ENCODE peak calls at places on chromosomes 6 and 20, in four cellular contexts. A is activated T-cell treated with anti-CD3 and anti-CD28 coated beads, Interleukin-2, amount 50 U/mL, for 72 hours; I is psoas muscle; H is effector memory CD8-positive, alpha-beta T cell. Y is an unnamed sample.

GRCh38 chr20:18090044-18090443 is 32.3 kb upstream of the OVOL2 start:
- DNase-seq in I (no peak), A (no peak), H (no peak), Y (no peak)

GRCh38 chr6:101001012-101001411 is 119.9 kb upstream of the ASCC3 start:
- DNase-seq in I (no peak), H (no peak), A (no peak), Y (no peak)

GRCh38 chr6:72287801-72288200 is 334.1 kb upstream of the KCNQ5 start:
- DNase-seq in H (no peak), I (no peak), A (no peak), Y (no peak)

GRCh38 chr6:90101403-90101802 is 195.2 kb downstream of the BACH2 start:
- DNase-seq in A (no peak), I (no peak), H (no peak), Y (no peak)

GRCh38 chr6:51584163-51584562 is 503.2 kb downstream of the PKHD1 start:
- DNase-seq in H (no peak), A (no peak), I (no peak), Y (no peak)

GRCh38 chr6:42550277-42550676 is 13.6 kb upstream of the UBR2 start:
- DNase-seq in A (no peak), I (no peak), H (no peak), Y (no peak)

GRCh38 chr6:33905081-33905609 is 101.3 kb upstream of the MLN start:
- DNase-seq in A (peak; percentile 24), H (peak; percentile 70), I (no peak), Y (peak; percentile 75)

GRCh38 chr6:150352321-150353296 is 16.2 kb upstream of the IYD start:
- DNase-seq in I (no peak), H (no peak), A (no peak), Y (no peak)